ENCODE peak calls at places on chromosome 12, in four cellular contexts. One of them, this sample, is unnamed.
A peak's percentile ranks its signal among the peaks of the same experiment; 100 is the strongest.

GRCh38 chr12:31369712-31370521 is 44.0 kb upstream of the SINHCAF start:
- DNase-seq in ACHN: no peak
- DNase-seq in fibroblast of pulmonary artery: peak; percentile 75
- DNase-seq in amniotic stem cell: no peak
- DNase-seq in this sample: no peak

GRCh38 chr12:42933461-42934081 is 344.0 kb upstream of the PRICKLE1 start:
- DNase-seq in ACHN: no peak
- DNase-seq in fibroblast of pulmonary artery: no peak
- DNase-seq in amniotic stem cell: no peak
- DNase-seq in this sample: peak; percentile 26

GRCh38 chr12:68559246-68559645 is 51.5 kb upstream of the RAP1B start:
- DNase-seq in ACHN: no peak
- DNase-seq in amniotic stem cell: no peak
- DNase-seq in fibroblast of pulmonary artery: peak; percentile 25
- DNase-seq in this sample: no peak

GRCh38 chr12:104669851-104670337 is 213.1 kb downstream of the CHST11 start:
- DNase-seq in ACHN: no peak
- DNase-seq in fibroblast of pulmonary artery: no peak
- DNase-seq in amniotic stem cell: no peak
- DNase-seq in this sample: no peak

GRCh38 chr12:2268478-2269286 is 215.9 kb downstream of the CACNA1C start:
- DNase-seq in fibroblast of pulmonary artery: peak; percentile 73
- DNase-seq in ACHN: peak; percentile 76
- DNase-seq in amniotic stem cell: peak; percentile 84
- DNase-seq in this sample: no peak

GRCh38 chr12:42609605-42610004 is 20.1 kb upstream of the PRICKLE1 start:
- DNase-seq in amniotic stem cell: no peak
- DNase-seq in fibroblast of pulmonary artery: no peak
- DNase-seq in ACHN: peak; percentile 28
- DNase-seq in this sample: no peak

GRCh38 chr12:52305921-52306705 is 14.8 kb upstream of the KRT81 start:
- DNase-seq in ACHN: no peak
- DNase-seq in fibroblast of pulmonary artery: no peak
- DNase-seq in amniotic stem cell: no peak
- DNase-seq in this sample: no peak

GRCh38 chr12:50057000-50057841 is at the start of gene ASIC1:
- DNase-seq in amniotic stem cell: peak; percentile 38
- DNase-seq in fibroblast of pulmonary artery: peak; percentile 68
- DNase-seq in ACHN: peak; percentile 72
- DNase-seq in this sample: no peak

GRCh38 chr12:111037047-111037446 is 116.7 kb upstream of the MYL2 start:
- DNase-seq in ACHN: no peak
- DNase-seq in amniotic stem cell: no peak
- DNase-seq in fibroblast of pulmonary artery: no peak
- DNase-seq in this sample: no peak

GRCh38 chr12:113285679-113286645 is 48.9 kb downstream of the SLC8B1 start:
- DNase-seq in amniotic stem cell: no peak
- DNase-seq in fibroblast of pulmonary artery: no peak
- DNase-seq in ACHN: no peak
- DNase-seq in this sample: no peak

GRCh38 chr12:96225003-96225855 is 31.1 kb downstream of the ELK3 start:
- DNase-seq in fibroblast of pulmonary artery: peak; percentile 82
- DNase-seq in ACHN: no peak
- DNase-seq in amniotic stem cell: no peak
- DNase-seq in this sample: no peak

GRCh38 chr12:54133663-54134375 is 55.0 kb downstream of the SMUG1 start:
- DNase-seq in ACHN: no peak
- DNase-seq in fibroblast of pulmonary artery: no peak
- DNase-seq in amniotic stem cell: no peak
- DNase-seq in this sample: no peak

GRCh38 chr12:16504200-16504599 is 101.8 kb downstream of the LMO3 start:
- DNase-seq in ACHN: no peak
- DNase-seq in amniotic stem cell: no peak
- DNase-seq in fibroblast of pulmonary artery: no peak
- DNase-seq in this sample: no peak

GRCh38 chr12:88247241-88247643 is 105.1 kb downstream of the TMTC3 start:
- DNase-seq in amniotic stem cell: no peak
- DNase-seq in ACHN: peak; percentile 69
- DNase-seq in fibroblast of pulmonary artery: peak; percentile 75
- DNase-seq in this sample: no peak

GRCh38 chr12:27176765-27177164 is 67.3 kb upstream of the STK38L start:
- DNase-seq in ACHN: peak; percentile 19
- DNase-seq in amniotic stem cell: no peak
- DNase-seq in fibroblast of pulmonary artery: peak; percentile 84
- DNase-seq in this sample: no peak

GRCh38 chr12:130916251-130916911 is 37.3 kb upstream of the ADGRD1 start:
- DNase-seq in ACHN: peak; percentile 54
- DNase-seq in fibroblast of pulmonary artery: peak; percentile 66
- DNase-seq in amniotic stem cell: no peak
- DNase-seq in this sample: peak; percentile 8

GRCh38 chr12:29578731-29579130 is 81.2 kb upstream of the OVCH1 start:
- DNase-seq in ACHN: no peak
- DNase-seq in amniotic stem cell: no peak
- DNase-seq in fibroblast of pulmonary artery: no peak
- DNase-seq in this sample: no peak

GRCh38 chr12:53726342-53726741 is 910 bp downstream of the CALCOCO1 start:
- DNase-seq in ACHN: no peak
- DNase-seq in fibroblast of pulmonary artery: no peak
- DNase-seq in amniotic stem cell: no peak
- DNase-seq in this sample: no peak

GRCh38 chr12:113184098-113184899 is 979 bp downstream of the DDX54 start:
- DNase-seq in ACHN: no peak
- DNase-seq in fibroblast of pulmonary artery: no peak
- DNase-seq in amniotic stem cell: no peak
- DNase-seq in this sample: no peak

GRCh38 chr12:92595663-92596062 is 107.1 kb upstream of the PLEKHG7 start:
- DNase-seq in amniotic stem cell: no peak
- DNase-seq in fibroblast of pulmonary artery: no peak
- DNase-seq in ACHN: no peak
- DNase-seq in this sample: no peak

GRCh38 chr12:124370851-124371250 is 76.0 kb downstream of the RFLNA start:
- DNase-seq in ACHN: no peak
- DNase-seq in amniotic stem cell: no peak
- DNase-seq in fibroblast of pulmonary artery: no peak
- DNase-seq in this sample: no peak

GRCh38 chr12:64759035-64759894 is at the start of gene GNS:
- DNase-seq in ACHN: peak; percentile 98
- DNase-seq in amniotic stem cell: peak; percentile 87
- DNase-seq in fibroblast of pulmonary artery: peak; percentile 95
- DNase-seq in this sample: peak; percentile 28

GRCh38 chr12:116142936-116143882 is 134.3 kb downstream of the MED13L start:
- DNase-seq in fibroblast of pulmonary artery: peak; percentile 83
- DNase-seq in amniotic stem cell: no peak
- DNase-seq in ACHN: peak; percentile 41
- DNase-seq in this sample: peak; percentile 78

GRCh38 chr12:92394895-92395294 is 249.2 kb upstream of the BTG1 start:
- DNase-seq in amniotic stem cell: no peak
- DNase-seq in fibroblast of pulmonary artery: no peak
- DNase-seq in ACHN: no peak
- DNase-seq in this sample: no peak

GRCh38 chr12:67533159-67533558 is 115.4 kb upstream of the DYRK2 start:
- DNase-seq in ACHN: no peak
- DNase-seq in fibroblast of pulmonary artery: no peak
- DNase-seq in amniotic stem cell: no peak
- DNase-seq in this sample: no peak

This sample was measured in SK-N-MC.